ENCODE peak calls at places on chromosomes 5 and 9, in five cellular contexts. G, M, D, C and F are unnamed samples.

GRCh38 chr5:170179626-170180025 is 53.2 kb upstream of the C5orf58 start:
- DNase-seq in C (no peak), M (no peak), D (no peak), G (no peak), F (no peak)

GRCh38 chr5:66582499-66582898 is 13.7 kb upstream of the MAST4 start:
- DNase-seq in G (no peak), M (no peak), D (no peak), C (no peak), F (no peak)

GRCh38 chr9:96256800-96257199 is 45.2 kb downstream of the HSD17B3 start:
- DNase-seq in D (no peak), C (peak; percentile 86), G (no peak), M (no peak), F (no peak)

GRCh38 chr5:16983972-16984371 is 47.9 kb upstream of the MYO10 start:
- DNase-seq in M (peak; percentile 50), G (no peak), D (no peak), C (no peak), F (no peak)

GRCh38 chr5:149732500-149733128 is 2.5 kb downstream of the PPARGC1B start:
- DNase-seq in D (no peak), C (peak; percentile 73), M (no peak), G (no peak), F (no peak)

GRCh38 chr5:157518963-157519362 is 56.6 kb downstream of the ADAM19 start:
- DNase-seq in D (no peak), G (no peak), C (no peak), M (no peak), F (no peak)

GRCh38 chr5:57735754-57736153 is 253.1 kb upstream of the ACTBL2 start:
- DNase-seq in M (peak; percentile 79), D (no peak), C (no peak), G (no peak), F (no peak)

GRCh38 chr5:171614511-171614910 is 171.1 kb upstream of the SMIM23 start:
- DNase-seq in D (no peak), C (no peak), G (no peak), M (peak; percentile 65), F (no peak)

GRCh38 chr9:125888220-125888619 is 141.0 kb downstream of the PBX3 start:
- DNase-seq in G (peak; percentile 47), C (no peak), M (no peak), D (no peak), F (no peak)

GRCh38 chr5:159104058-159104651 is 4.4 kb upstream of the EBF1 start:
- DNase-seq in M (no peak), C (peak; percentile 87), D (no peak), G (peak; percentile 49), F (no peak)

GRCh38 chr9:76817489-76817888 is 53.3 kb downstream of the PCA3 start:
- DNase-seq in D (no peak), G (no peak), C (no peak), M (no peak), F (no peak)

GRCh38 chr5:178338750-178339144 is 106.1 kb upstream of the PHYKPL start:
- DNase-seq in C (no peak), G (no peak), D (no peak), M (no peak), F (no peak)

GRCh38 chr9:115808108-115808507 is 345.5 kb upstream of the PAPPA start:
- DNase-seq in M (no peak), C (no peak), G (no peak), D (no peak), F (no peak)

GRCh38 chr9:135240222-135240621 is 152.8 kb downstream of the OLFM1 start:
- DNase-seq in G (no peak), C (peak; percentile 9), D (no peak), M (no peak), F (no peak)

GRCh38 chr5:137462816-137463520 is 36.2 kb downstream of the SPOCK1 start:
- DNase-seq in M (no peak), C (no peak), G (no peak), D (no peak), F (peak; percentile 82)

GRCh38 chr5:137308311-137308710 is 190.8 kb downstream of the SPOCK1 start:
- DNase-seq in C (no peak), M (no peak), G (no peak), D (no peak), F (no peak)

GRCh38 chr9:131697908-131698714 is 41.8 kb downstream of the RAPGEF1 start:
- DNase-seq in M (no peak), C (no peak), G (no peak), D (no peak), F (no peak)

GRCh38 chr9:27460225-27461023 is 63.7 kb upstream of the IFNK start:
- DNase-seq in D (no peak), M (no peak), G (no peak), C (no peak), F (no peak)

GRCh38 chr5:91487420-91487819 is 104.3 kb upstream of the ARRDC3 start:
- DNase-seq in D (no peak), M (no peak), C (peak; percentile 74), G (peak; percentile 38), F (no peak)

GRCh38 chr5:178205010-178205748 is 846 bp downstream of the HNRNPAB start:
- DNase-seq in M (peak; percentile 61), C (peak; percentile 84), G (peak; percentile 46), D (no peak), F (no peak)